ENCODE peak calls at places on chromosomes 3 and 15, in nine cellular contexts. N is astrocyte; B is left ventricle myocardium inferior; G is SJSA1; P is body of pancreas; A is fibroblast of lung; S is SK-N-SH; T is effector memory CD4-positive, alpha-beta T cell; J is A549. F is an unnamed sample. For H3K9me3, the result is how much of the 10 kb centered on the place peaks cover.

GRCh38 chr3:37932505-37932904 is 58.1 kb upstream of the VILL start:
- DNase-seq in N (no peak), P (no peak), A (no peak), T (no peak), S (no peak), B (no peak), G (no peak), J (no peak), F (no peak)

GRCh38 chr3:52155912-52156311 is 1.7 kb upstream of the POC1A start:
- DNase-seq in S (no peak), A (no peak), N (no peak), G (no peak), J (no peak), T (no peak), B (no peak), P (no peak), F (no peak)

GRCh38 chr15:58931985-58932384 is 1.5 kb downstream of the SLTM start:
- DNase-seq in G (peak), T (no peak), N (peak), P (peak), S (peak), B (no peak), J (peak), A (peak), F (peak)

GRCh38 chr3:195200010-195200822 is 70.7 kb downstream of the XXYLT1 start:
- DNase-seq in N (no peak), B (no peak), S (no peak), P (no peak), T (no peak), J (no peak), A (no peak), G (no peak), F (peak)

GRCh38 chr3:143016321-143016972 is 15.1 kb downstream of the U2SURP start:
- DNase-seq in N (no peak), B (no peak), S (no peak), A (no peak), P (no peak), T (no peak), G (no peak), J (no peak), F (no peak)

GRCh38 chr3:66565301-66565700 is 64.5 kb upstream of the LRIG1 start:
- DNase-seq in G (no peak), B (no peak), T (no peak), J (no peak), P (no peak), A (no peak), S (no peak), N (peak), F (no peak)

GRCh38 chr3:146750196-146750595 is 145.1 kb upstream of the PLSCR5 start:
- DNase-seq in T (no peak), N (peak), J (no peak), B (no peak), A (peak), P (no peak), G (peak), S (no peak), F (no peak)

GRCh38 chr15:44798815-44799214 is 62.5 kb downstream of the TRIM69 start:
- DNase-seq in G (no peak), P (no peak), T (no peak), B (no peak), N (no peak), J (peak), S (peak), A (no peak), F (no peak)

GRCh38 chr15:99401971-99402732 is 150.9 kb downstream of the LRRC28 start:
- DNase-seq in N (no peak), S (peak), A (peak), G (no peak), P (no peak), T (no peak), B (no peak), J (no peak), F (no peak)

GRCh38 chr15:40921949-40922607 is 7.1 kb upstream of the DLL4 start:
- DNase-seq in P (no peak), G (no peak), A (no peak), S (no peak), N (no peak), T (no peak), J (no peak), B (no peak), F (no peak)

GRCh38 chr3:136343873-136344281 is 93.7 kb downstream of the PCCB start:
- DNase-seq in J (peak), N (peak), P (peak), G (peak), B (peak), A (peak), T (no peak), S (peak), F (peak)

GRCh38 chr15:77507911-77508310 is 87.2 kb downstream of the HMG20A start:
- DNase-seq in S (no peak), A (peak), N (peak), P (peak), J (no peak), G (peak), T (no peak), B (peak), F (peak)

GRCh38 chr3:112333002-112333385 is at the start of gene CD200:
- DNase-seq in J (no peak), S (peak), P (peak), B (peak), N (peak), A (peak), G (no peak), T (no peak), F (peak)

GRCh38 chr3:190076138-190076537 is 44.6 kb downstream of the P3H2 start:
- DNase-seq in B (no peak), P (no peak), A (peak), G (no peak), J (no peak), N (peak), S (no peak), T (no peak), F (no peak)

GRCh38 chr15:50353251-50353998 is 1.6 kb downstream of the GABPB1 start:
- DNase-seq in S (no peak), J (peak), A (peak), B (no peak), G (peak), N (peak), P (no peak), T (no peak), F (no peak)

GRCh38 chr3:67290424-67290823 is 292.3 kb downstream of the KBTBD8 start:
- DNase-seq in B (no peak), T (no peak), J (no peak), G (no peak), A (no peak), N (no peak), S (no peak), P (peak), F (no peak)

GRCh38 chr3:189947948-189948723 is 172.6 kb downstream of the P3H2 start:
- DNase-seq in G (peak), J (peak), A (peak), S (no peak), B (no peak), T (no peak), P (peak), N (no peak), F (no peak)

GRCh38 chr3:94441494-94441847 is 378.6 kb downstream of the NSUN3 start:
- DNase-seq in P (no peak), B (no peak), G (no peak), S (no peak), J (no peak), A (no peak), T (no peak), N (no peak), F (no peak)

GRCh38 chr15:56215769-56216168 is 27.9 kb downstream of the RFX7 start:
- DNase-seq in P (no peak), B (no peak), G (no peak), A (peak), T (no peak), S (no peak), J (peak), N (peak), F (peak)

GRCh38 chr15:25060996-25061620 is 106.3 kb downstream of the SNRPN start:
- DNase-seq in N (no peak), G (no peak), B (no peak), S (no peak), T (no peak), P (no peak), A (no peak), J (no peak), F (no peak)
- H3K9me3 ChIP-seq in N (half or more), G (half or more), B (half or more), S (under half), T (half or more), P (under half), A (under half), J (half or more), F (under half)

DNA sequence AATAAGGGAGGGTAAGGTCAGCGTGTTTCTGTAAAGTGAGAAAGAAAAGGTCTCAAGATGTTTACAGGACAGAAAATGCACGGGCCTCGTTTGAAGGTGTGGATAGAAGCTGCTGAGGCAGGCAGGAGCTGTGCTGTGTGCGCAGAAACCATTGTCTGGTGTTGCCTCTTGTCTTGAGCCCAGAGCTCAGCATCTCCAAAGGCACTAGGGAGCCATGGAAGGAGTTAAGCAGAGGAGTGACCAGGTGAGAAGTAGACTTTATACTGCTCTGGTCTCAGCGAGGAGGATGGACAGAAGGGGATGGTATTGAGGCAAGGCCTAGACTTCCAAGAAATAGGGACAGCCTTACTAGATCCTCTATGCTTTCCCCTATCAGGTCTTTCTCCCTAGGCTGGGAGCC is 13.0 kb downstream of the CAND2 start:
- DNase-seq in P (no peak), S (no peak), B (no peak), A (no peak), J (no peak), G (no peak), N (no peak), T (no peak), F (no peak)
- H3K4me3 ChIP-seq in P (no peak), S (peak), B (peak), A (no peak), J (peak), G (peak), N (no peak), T (peak), F (no peak)

GRCh38 chr3:26099692-26100091 is 309.8 kb downstream of the OXSM start:
- DNase-seq in J (no peak), P (no peak), B (no peak), S (no peak), T (no peak), G (peak), N (peak), A (peak), F (no peak)
- H3K9me3 ChIP-seq in J (under half), P (under half), B (under half), S (under half), T (under half), G (under half), N (under half), A (under half), F (under half)

DNA sequence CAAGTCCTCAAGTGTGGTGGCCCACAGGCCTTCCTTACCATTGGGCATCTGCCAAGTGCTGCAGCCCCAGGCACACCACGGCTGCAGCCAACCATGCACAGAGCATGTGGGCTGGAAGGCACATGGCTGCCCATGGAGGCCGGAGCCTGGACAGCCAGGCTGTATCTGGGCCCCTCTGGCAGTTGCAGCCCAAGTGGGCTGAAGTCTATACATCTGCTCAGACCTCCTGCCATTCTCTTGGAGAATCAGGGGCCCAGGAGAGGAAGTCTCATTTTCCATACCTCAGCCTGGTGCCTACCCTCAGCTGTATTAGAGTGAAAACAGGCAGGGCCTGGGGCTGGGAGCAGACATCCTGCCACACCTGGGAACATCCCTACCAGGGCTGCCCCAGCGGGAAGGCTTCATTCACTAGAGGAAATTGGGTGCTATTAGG is 47.9 kb upstream of the SLCO2A1 start:
- DNase-seq in G (no peak), A (no peak), N (no peak), T (no peak), P (no peak), J (no peak), S (peak), B (no peak), F (peak)
- H3K4me3 ChIP-seq in G (no peak), A (no peak), N (no peak), T (no peak), P (no peak), J (no peak), S (no peak), B (no peak), F (no peak)

DNA sequence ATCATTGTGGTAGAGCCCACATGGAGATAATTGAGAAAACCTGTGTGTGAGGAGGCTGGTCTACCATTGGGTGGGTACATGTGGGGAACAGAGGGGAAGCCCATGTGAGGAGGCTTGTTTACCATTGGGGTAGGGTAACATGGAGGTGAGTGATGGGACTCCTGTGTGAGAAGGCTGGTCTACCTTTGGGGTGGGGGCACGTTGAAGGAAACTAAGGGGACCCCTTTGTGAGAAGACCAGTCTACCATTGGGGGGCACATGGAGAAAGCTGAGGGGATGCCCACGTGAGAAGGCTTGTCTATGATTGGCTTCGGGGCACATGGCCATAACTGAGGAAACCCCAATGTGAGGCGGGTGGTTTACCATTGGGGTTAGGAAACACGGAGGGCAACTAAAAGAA is 158.5 kb downstream of the FBLN2 start:
- DNase-seq in J (no peak), P (no peak), T (no peak), A (no peak), G (no peak), S (no peak), N (no peak), B (no peak), F (no peak)
- H3K9me3 ChIP-seq in J (under half), P (under half), T (under half), A (under half), G (under half), S (under half), N (under half), B (under half), F (under half)

GRCh38 chr3:101038393-101038792 is 45.2 kb upstream of the ABI3BP start:
- DNase-seq in N (peak), J (no peak), B (no peak), T (no peak), A (peak), P (no peak), G (no peak), S (no peak), F (no peak)

GRCh38 chr3:101036676-101037075 is 43.5 kb upstream of the ABI3BP start:
- DNase-seq in N (peak), P (no peak), S (no peak), J (no peak), A (no peak), B (no peak), T (no peak), G (no peak), F (no peak)

GRCh38 chr3:101039285-101039684 is 46.1 kb upstream of the ABI3BP start:
- DNase-seq in N (no peak), P (peak), G (no peak), J (no peak), A (no peak), T (no peak), B (no peak), S (no peak), F (no peak)

GRCh38 chr3:101037613-101038012 is 44.4 kb upstream of the ABI3BP start:
- DNase-seq in N (no peak), B (no peak), S (no peak), J (no peak), P (no peak), A (no peak), T (no peak), G (no peak), F (no peak)

GRCh38 chr3:101038880-101039279 is 45.7 kb upstream of the ABI3BP start:
- DNase-seq in B (no peak), N (no peak), G (no peak), A (no peak), T (no peak), S (no peak), P (no peak), J (no peak), F (no peak)
- H3K4me3 ChIP-seq in B (no peak), N (no peak), G (no peak), A (no peak), T (no peak), S (no peak), P (no peak), J (no peak), F (no peak)

GRCh38 chr15:90381515-90381914 is 6.5 kb upstream of the IQGAP1 start:
- DNase-seq in A (no peak), N (no peak), J (no peak), B (no peak), P (no peak), G (no peak), T (no peak), S (no peak), F (no peak)

GRCh38 chr15:90379263-90379662 is 8.8 kb upstream of the IQGAP1 start:
- DNase-seq in P (no peak), G (no peak), B (no peak), N (no peak), S (no peak), A (no peak), J (no peak), T (no peak), F (no peak)

GRCh38 chr15:90375071-90375470 is 13.0 kb upstream of the IQGAP1 start:
- DNase-seq in P (no peak), S (no peak), T (no peak), G (no peak), A (no peak), N (no peak), B (no peak), J (no peak), F (no peak)

GRCh38 chr15:90382305-90382704 is 5.7 kb upstream of the IQGAP1 start:
- DNase-seq in B (no peak), G (no peak), N (no peak), S (no peak), T (no peak), A (no peak), J (no peak), P (no peak), F (no peak)

GRCh38 chr15:90376789-90377188 is 11.3 kb upstream of the IQGAP1 start:
- DNase-seq in J (no peak), G (no peak), P (peak), N (no peak), A (no peak), B (no peak), S (no peak), T (peak), F (no peak)
- H3K9me3 ChIP-seq in J (under half), G (under half), P (under half), N (under half), A (under half), B (under half), S (under half), T (under half), F (under half)

GRCh38 chr15:92812271-92812670 is 87.9 kb upstream of the CHD2 start:
- DNase-seq in A (no peak), N (no peak), G (no peak), T (no peak), B (no peak), S (no peak), P (no peak), J (no peak), F (no peak)
- H3K4me3 ChIP-seq in A (no peak), N (no peak), G (no peak), T (no peak), B (peak), S (no peak), P (no peak), J (peak), F (no peak)

DNA sequence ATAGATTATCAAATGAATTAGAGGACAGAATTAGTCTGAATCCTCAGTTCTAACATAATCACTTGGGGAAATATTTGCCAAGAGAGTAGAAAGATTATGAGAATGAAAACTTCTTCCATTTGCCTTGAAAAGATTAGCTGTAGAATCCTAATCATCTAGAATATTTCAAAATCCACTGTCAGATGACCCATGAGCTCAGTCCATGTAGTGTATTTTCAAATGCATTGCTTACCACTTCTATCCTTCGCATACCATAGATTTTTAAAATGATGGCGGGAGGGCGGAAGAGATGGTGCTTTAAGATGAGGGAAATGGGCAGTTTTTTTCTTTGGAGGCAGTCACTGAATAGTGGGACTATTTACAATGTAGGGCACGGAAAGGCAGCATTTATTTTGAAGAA is 136.3 kb downstream of the SLCO3A1 start:
- DNase-seq in S (no peak), P (no peak), N (no peak), B (no peak), J (no peak), G (no peak), A (no peak), T (no peak), F (no peak)
- H3K9me3 ChIP-seq in S (under half), P (under half), N (under half), B (under half), J (under half), G (under half), A (under half), T (under half), F (under half)

F was measured in MG63.